ENCODE peak calls at places on chromosomes 6 and 20, in four cellular contexts. One of them, this sample, is unnamed.

GRCh38 chr20:4820833-4821518 is 99.3 kb downstream of the PRND start:
- DNase-seq in activated T-helper 1 cell treated with anti-CD3 and anti-CD28 coated beads, Interleukin-2, amount 50 U/mL, for 16 hours: no peak
- DNase-seq in effector memory CD8-positive, alpha-beta T cell: no peak
- DNase-seq in OCI-LY7: no peak
- DNase-seq in this sample: no peak

GRCh38 chr20:51860015-51860882 is 57.9 kb upstream of the SALL4 start:
- DNase-seq in activated T-helper 1 cell treated with anti-CD3 and anti-CD28 coated beads, Interleukin-2, amount 50 U/mL, for 16 hours: no peak
- DNase-seq in OCI-LY7: no peak
- DNase-seq in effector memory CD8-positive, alpha-beta T cell: no peak
- DNase-seq in this sample: no peak

GRCh38 chr20:37522258-37523011 is 1.4 kb downstream of the NNAT start:
- DNase-seq in effector memory CD8-positive, alpha-beta T cell: no peak
- DNase-seq in activated T-helper 1 cell treated with anti-CD3 and anti-CD28 coated beads, Interleukin-2, amount 50 U/mL, for 16 hours: no peak
- DNase-seq in OCI-LY7: no peak
- DNase-seq in this sample: no peak

GRCh38 chr6:74733830-74734591 is 471.8 kb downstream of the COL12A1 start:
- DNase-seq in OCI-LY7: no peak
- DNase-seq in effector memory CD8-positive, alpha-beta T cell: no peak
- DNase-seq in activated T-helper 1 cell treated with anti-CD3 and anti-CD28 coated beads, Interleukin-2, amount 50 U/mL, for 16 hours: no peak
- DNase-seq in this sample: no peak

GRCh38 chr6:50846109-50846859 is 27.6 kb downstream of the TFAP2B start:
- DNase-seq in effector memory CD8-positive, alpha-beta T cell: no peak
- DNase-seq in activated T-helper 1 cell treated with anti-CD3 and anti-CD28 coated beads, Interleukin-2, amount 50 U/mL, for 16 hours: no peak
- DNase-seq in OCI-LY7: no peak
- DNase-seq in this sample: no peak

GRCh38 chr6:122789078-122789861 is at the start of gene SMPDL3A:
- DNase-seq in effector memory CD8-positive, alpha-beta T cell: no peak
- DNase-seq in OCI-LY7: no peak
- DNase-seq in activated T-helper 1 cell treated with anti-CD3 and anti-CD28 coated beads, Interleukin-2, amount 50 U/mL, for 16 hours: no peak
- DNase-seq in this sample: no peak

GRCh38 chr6:51283723-51284122 is 465.1 kb downstream of the TFAP2B start:
- DNase-seq in OCI-LY7: no peak
- DNase-seq in activated T-helper 1 cell treated with anti-CD3 and anti-CD28 coated beads, Interleukin-2, amount 50 U/mL, for 16 hours: no peak
- DNase-seq in effector memory CD8-positive, alpha-beta T cell: no peak
- DNase-seq in this sample: no peak

GRCh38 chr20:45311589-45312211 is 3.6 kb upstream of the MATN4 start:
- DNase-seq in effector memory CD8-positive, alpha-beta T cell: peak
- DNase-seq in OCI-LY7: peak
- DNase-seq in activated T-helper 1 cell treated with anti-CD3 and anti-CD28 coated beads, Interleukin-2, amount 50 U/mL, for 16 hours: peak
- DNase-seq in this sample: peak

GRCh38 chr20:49853640-49854039 is 41.0 kb downstream of the SLC9A8 start:
- DNase-seq in OCI-LY7: no peak
- DNase-seq in effector memory CD8-positive, alpha-beta T cell: no peak
- DNase-seq in activated T-helper 1 cell treated with anti-CD3 and anti-CD28 coated beads, Interleukin-2, amount 50 U/mL, for 16 hours: no peak
- DNase-seq in this sample: no peak

GRCh38 chr20:38723069-38723981 is 961 bp upstream of the SLC32A1 start:
- DNase-seq in activated T-helper 1 cell treated with anti-CD3 and anti-CD28 coated beads, Interleukin-2, amount 50 U/mL, for 16 hours: no peak
- DNase-seq in effector memory CD8-positive, alpha-beta T cell: no peak
- DNase-seq in OCI-LY7: no peak
- DNase-seq in this sample: no peak